ENCODE peak calls at places on chromosomes 11 and 22, in nine cellular contexts. I, S, B, U, H, N, M, Y and E are unnamed samples.

GRCh38 chr11:73249304-73249703 is 22.8 kb upstream of the P2RY6 start:
- DNase-seq in I (no peak), H (peak; percentile 78), B (no peak), S (peak; percentile 28), Y (no peak), N (no peak), M (no peak), U (no peak), E (peak; percentile 13)

GRCh38 chr11:63906585-63906984 is 10.4 kb downstream of the RCOR2 start:
- DNase-seq in B (peak; percentile 61), N (peak; percentile 69), S (peak; percentile 80), Y (no peak), M (no peak), U (peak; percentile 39), I (no peak), H (no peak), E (no peak)

GRCh38 chr11:132438418-132438817 is 1068.0 kb downstream of the NTM start:
- DNase-seq in B (no peak), I (no peak), S (no peak), Y (no peak), U (no peak), N (no peak), M (no peak), H (no peak), E (no peak)

GRCh38 chr11:15551897-15552851 is 437.5 kb downstream of the INSC start:
- DNase-seq in U (no peak), Y (no peak), I (peak; percentile 20), N (no peak), H (no peak), M (no peak), S (peak; percentile 68), B (no peak), E (no peak)

GRCh38 chr11:5242933-5243844 is 6.5 kb downstream of the HBG1 start:
- DNase-seq in M (no peak), N (no peak), H (no peak), U (no peak), I (no peak), S (no peak), B (no peak), Y (no peak), E (no peak)

GRCh38 chr22:48753381-48753730 is 1074.3 kb downstream of the BRD1 start:
- DNase-seq in S (peak; percentile 24), B (no peak), N (no peak), I (no peak), H (no peak), M (no peak), U (no peak), Y (no peak), E (no peak)

GRCh38 chr11:1192741-1193325 is 30.0 kb upstream of the MUC5B start:
- DNase-seq in I (no peak), B (no peak), S (peak; percentile 23), H (no peak), N (no peak), Y (no peak), M (no peak), U (no peak), E (no peak)

GRCh38 chr22:20115691-20116375 is at the start of gene RANBP1:
- DNase-seq in S (no peak), H (no peak), U (no peak), N (no peak), M (no peak), I (no peak), Y (no peak), B (no peak), E (no peak)

GRCh38 chr22:28052818-28053217 is 133.8 kb upstream of the PITPNB start:
- DNase-seq in H (no peak), B (no peak), N (no peak), U (no peak), M (no peak), I (no peak), Y (no peak), S (no peak), E (no peak)

GRCh38 chr11:65132238-65132987 is 1.9 kb downstream of the SYVN1 start:
- DNase-seq in M (no peak), Y (no peak), U (no peak), N (no peak), H (no peak), I (no peak), S (peak; percentile 26), B (peak; percentile 3), E (peak; percentile 39)

GRCh38 chr11:123580557-123581275 is 73.7 kb downstream of the SCN3B start:
- DNase-seq in U (peak; percentile 49), S (peak; percentile 94), Y (no peak), M (no peak), B (no peak), N (peak; percentile 60), I (peak; percentile 90), H (no peak), E (peak; percentile 73)

GRCh38 chr22:36816635-36817428 is at the start of gene PVALB:
- DNase-seq in B (peak; percentile 68), Y (no peak), U (no peak), I (peak; percentile 39), S (peak; percentile 79), H (no peak), M (no peak), N (no peak), E (no peak)

GRCh38 chr11:91932151-91932821 is 292.3 kb upstream of the FAT3 start:
- DNase-seq in U (no peak), M (no peak), H (peak; percentile 55), B (no peak), Y (no peak), S (no peak), I (no peak), N (no peak), E (no peak)